ENCODE peak calls at places on chromosome 19, in five cellular contexts. R, B, M, V and O are unnamed samples.

GRCh38 chr19:17327654-17328516 is 6.8 kb downstream of the ANO8 start:
- DNase-seq in R (no peak), B (no peak), M (no peak), V (peak), O (peak)

GRCh38 chr19:13010038-13010991 is 15.0 kb downstream of the NFIX start:
- DNase-seq in M (no peak), B (no peak), R (no peak), V (no peak), O (no peak)

GRCh38 chr19:46469541-46470185 is 1.7 kb downstream of the PNMA8A start:
- DNase-seq in R (no peak), V (no peak), M (no peak), B (no peak), O (no peak)

GRCh38 chr19:18023596-18024212 is 15.7 kb downstream of the ARRDC2 start:
- DNase-seq in R (no peak), V (no peak), M (no peak), B (no peak), O (peak)

GRCh38 chr19:50721441-50722137 is 1.6 kb upstream of the CLEC11A start:
- DNase-seq in B (no peak), M (no peak), V (peak), R (no peak), O (no peak)

GRCh38 chr19:38304866-38305429 is 897 bp downstream of the C19orf33 start:
- DNase-seq in R (no peak), B (no peak), M (no peak), V (peak), O (no peak)

GRCh38 chr19:50214699-50215543 is 11.5 kb downstream of the MYH14 start:
- DNase-seq in M (no peak), B (no peak), R (no peak), V (peak), O (no peak)

GRCh38 chr19:28021316-28022185 is 1191.4 kb downstream of the UQCRFS1 start:
- DNase-seq in B (no peak), R (no peak), V (no peak), M (no peak), O (no peak)

GRCh38 chr19:55229145-55229788 is 704 bp upstream of the TMEM86B start:
- DNase-seq in B (no peak), R (no peak), M (no peak), V (no peak), O (no peak)

GRCh38 chr19:58401825-58402433 is 6.5 kb downstream of the RNF225 start:
- DNase-seq in R (no peak), V (no peak), M (no peak), B (no peak), O (no peak)

GRCh38 chr19:17311455-17312248 is 2.3 kb downstream of the DDA1 start:
- DNase-seq in M (no peak), B (no peak), V (peak), R (peak), O (no peak)

GRCh38 chr19:30253581-30253996 is 118.6 kb upstream of the ZNF536 start:
- DNase-seq in B (no peak), R (no peak), V (peak), M (no peak), O (no peak)

GRCh38 chr19:41569481-41570150 is 6.3 kb upstream of the CEACAM21 start:
- DNase-seq in R (no peak), B (no peak), V (no peak), M (no peak), O (no peak)

GRCh38 chr19:38565686-38566105 is 52.1 kb downstream of the MAP4K1 start:
- DNase-seq in V (no peak), R (no peak), M (no peak), B (no peak), O (no peak)

GRCh38 chr19:33298146-33298911 is 4.0 kb downstream of the CEBPA start:
- DNase-seq in V (no peak), M (no peak), R (no peak), B (no peak), O (no peak)

GRCh38 chr19:23075031-23075733 is 41.6 kb upstream of the ZNF730 start:
- DNase-seq in M (no peak), V (peak), B (no peak), R (peak), O (no peak)

GRCh38 chr19:39052243-39052746 is 19.9 kb upstream of the FBXO27 start:
- DNase-seq in V (peak), B (peak), M (peak), R (peak), O (peak)

GRCh38 chr19:35716985-35717664 is 678 bp upstream of the KMT2B start:
- DNase-seq in M (peak), V (no peak), B (peak), R (peak), O (peak)

GRCh38 chr19:42242071-42242511 is 311 bp downstream of the GSK3A start:
- DNase-seq in B (no peak), M (no peak), V (peak), R (no peak), O (no peak)

GRCh38 chr19:44643605-44644390 is at the start of gene PVR:
- DNase-seq in R (peak), M (peak), B (no peak), V (peak), O (no peak)

GRCh38 chr19:11931051-11931450 is 6.1 kb downstream of the ZNF700 start:
- DNase-seq in M (no peak), V (no peak), B (no peak), R (no peak), O (no peak)

GRCh38 chr19:27742041-27742440 is 1470.9 kb downstream of the UQCRFS1 start:
- DNase-seq in R (no peak), B (no peak), V (peak), M (no peak), O (no peak)

GRCh38 chr19:43489310-43489709 is 15.2 kb downstream of the PHLDB3 start:
- DNase-seq in R (no peak), V (no peak), B (no peak), M (no peak), O (no peak)

GRCh38 chr19:44517146-44517545 is 12.3 kb downstream of the CEACAM20 start:
- DNase-seq in B (no peak), M (no peak), V (no peak), R (no peak), O (no peak)

GRCh38 chr19:17721821-17722220 is 2.5 kb downstream of the MAP1S start:
- DNase-seq in B (no peak), V (peak), R (no peak), M (no peak), O (no peak)

GRCh38 chr19:10600149-10600548 is 13.0 kb upstream of the AP1M2 start:
- DNase-seq in R (no peak), M (no peak), B (no peak), V (no peak), O (no peak)

GRCh38 chr19:21677696-21678418 is 89.5 kb downstream of the ZNF100 start:
- DNase-seq in M (no peak), V (no peak), B (no peak), R (no peak), O (no peak)

GRCh38 chr19:852136-853013 is at the start of gene ELANE:
- DNase-seq in B (no peak), M (no peak), R (no peak), V (no peak), O (no peak)

GRCh38 chr19:35776102-35776788 is 881 bp downstream of the ARHGAP33 start:
- DNase-seq in M (no peak), V (no peak), R (no peak), B (no peak), O (no peak)